ENCODE peak calls at places on chromosomes 16 and 17, in eight cellular contexts. T is dorsolateral prefrontal cortex; R is ascending aorta; V is stimulated activated CD4-positive, alpha-beta T cell treated with anti-CD3 and anti-CD28 coated beads, Interleukin-1b, Interleukin-23, amount 100 ng/mL, for 24 hours; J is cardiac muscle cell; Y is GM23248; W is substantia nigra; G is GM12878. B is an unnamed sample.

GRCh38 chr16:50036426-50036825 is 11.4 kb downstream of the CNEP1R1 start:
- DNase-seq in Y (no peak), J (no peak), W (no peak), V (no peak), G (no peak), R (no peak), T (no peak), B (no peak)

GRCh38 chr16:80986557-80986956 is 20.1 kb downstream of the CMC2 start:
- DNase-seq in R (no peak), V (no peak), J (no peak), T (no peak), W (no peak), G (no peak), Y (no peak), B (no peak)

GRCh38 chr16:87856796-87857228 is 12.5 kb downstream of the SLC7A5 start:
- DNase-seq in V (no peak), R (no peak), T (no peak), Y (no peak), G (no peak), W (no peak), J (no peak), B (no peak)

GRCh38 chr17:72988451-72988850 is 104.0 kb downstream of the SLC39A11 start:
- DNase-seq in T (no peak), R (no peak), J (no peak), G (no peak), V (no peak), W (no peak), Y (no peak), B (no peak)

GRCh38 chr17:79951361-79952264 is 84.1 kb downstream of the TBC1D16 start:
- DNase-seq in J (peak), Y (peak), V (no peak), R (peak), W (peak), T (peak), G (no peak), B (no peak)

GRCh38 chr16:88754912-88755744 is 29.9 kb downstream of the PIEZO1 start:
- DNase-seq in Y (peak), J (peak), W (no peak), V (no peak), G (no peak), R (no peak), T (no peak), B (peak)

GRCh38 chr17:47941998-47942490 is 673 bp downstream of the PNPO start:
- DNase-seq in T (no peak), W (no peak), V (no peak), R (no peak), G (no peak), J (no peak), Y (peak), B (no peak)

GRCh38 chr16:58094026-58094425 is 35.2 kb downstream of the CFAP20 start:
- DNase-seq in T (no peak), V (no peak), J (no peak), Y (no peak), W (no peak), R (no peak), G (no peak), B (no peak)

GRCh38 chr17:21689604-21690003 is 2.7 kb upstream of the KCNJ18 start:
- DNase-seq in J (peak), Y (peak), T (no peak), R (peak), G (no peak), V (no peak), W (no peak), B (peak)

GRCh38 chr17:63841350-63842172 is 924 bp downstream of the SMARCD2 start:
- DNase-seq in V (no peak), G (no peak), R (peak), J (peak), T (no peak), W (peak), Y (peak), B (peak)

GRCh38 chr17:34720760-34721159 is 141.4 kb downstream of the TMEM132E start:
- DNase-seq in G (no peak), Y (peak), V (no peak), J (no peak), T (no peak), W (no peak), R (no peak), B (no peak)

GRCh38 chr16:56269824-56270684 is 78.8 kb downstream of the GNAO1 start:
- DNase-seq in W (no peak), G (no peak), T (peak), J (peak), V (no peak), Y (peak), R (peak), B (peak)

GRCh38 chr16:86134802-86135461 is 236.0 kb downstream of the IRF8 start:
- DNase-seq in Y (peak), G (no peak), V (no peak), W (no peak), J (peak), R (no peak), T (no peak), B (no peak)

GRCh38 chr17:31074772-31075538 is 19.8 kb upstream of the NF1 start:
- DNase-seq in G (no peak), W (no peak), Y (peak), T (no peak), J (no peak), V (no peak), R (peak), B (no peak)

GRCh38 chr16:30609002-30609927 is 924 bp downstream of the ZNF689 start:
- DNase-seq in T (no peak), Y (peak), W (no peak), G (no peak), J (peak), V (no peak), R (peak), B (peak)

GRCh38 chr17:59853168-59853918 is 39.4 kb downstream of the TUBD1 start:
- DNase-seq in W (no peak), Y (peak), T (no peak), V (no peak), G (no peak), J (peak), R (peak), B (no peak)

GRCh38 chr17:12927001-12927400 is 90.8 kb downstream of the ELAC2 start:
- DNase-seq in Y (no peak), R (no peak), T (no peak), W (no peak), V (no peak), J (no peak), G (no peak), B (no peak)

GRCh38 chr17:61833536-61834203 is 29.7 kb downstream of the BRIP1 start:
- DNase-seq in Y (peak), V (no peak), W (no peak), T (no peak), G (no peak), J (peak), R (no peak), B (no peak)

GRCh38 chr17:18323007-18323406 is 7.9 kb downstream of the SMCR8 start:
- DNase-seq in W (no peak), V (no peak), Y (peak), G (no peak), T (no peak), J (no peak), R (no peak), B (no peak)

GRCh38 chr16:1965610-1966009 is 984 bp upstream of the RPS2 start:
- DNase-seq in W (no peak), Y (no peak), G (no peak), J (no peak), V (no peak), R (no peak), T (no peak), B (no peak)

GRCh38 chr17:20975566-20975965 is 67.2 kb downstream of the USP22 start:
- DNase-seq in R (no peak), W (no peak), V (no peak), T (no peak), Y (peak), G (no peak), J (no peak), B (no peak)

GRCh38 chr17:12665263-12666210 is at the start of gene MYOCD:
- DNase-seq in Y (peak), W (no peak), J (peak), R (peak), V (no peak), G (no peak), T (no peak), B (no peak)

GRCh38 chr17:34980353-34980680 is at the start of gene LIG3:
- DNase-seq in G (peak), V (peak), R (peak), T (peak), W (peak), Y (peak), J (peak), B (peak)

GRCh38 chr17:752620-753219 is 656 bp upstream of the GEMIN4 start:
- DNase-seq in W (no peak), G (no peak), R (peak), V (no peak), T (no peak), Y (peak), J (peak), B (peak)

GRCh38 chr17:56637254-56637653 is 43.8 kb downstream of the NOG start:
- DNase-seq in T (no peak), R (no peak), Y (no peak), J (no peak), V (no peak), G (no peak), W (no peak), B (no peak)

GRCh38 chr17:41456206-41456605 is 11.0 kb downstream of the KRT32 start:
- DNase-seq in J (no peak), G (no peak), T (no peak), Y (no peak), V (no peak), R (no peak), W (no peak), B (no peak)

GRCh38 chr17:1999557-2000251 is 25.4 kb downstream of the RTN4RL1 start:
- DNase-seq in Y (peak), V (no peak), J (peak), G (no peak), T (no peak), R (no peak), W (peak), B (peak)

GRCh38 chr17:50269477-50270429 is 4.5 kb upstream of the TMEM92 start:
- DNase-seq in T (peak), Y (peak), G (peak), V (peak), R (peak), J (peak), W (no peak), B (peak)

GRCh38 chr17:63275318-63275967 is 170.7 kb downstream of the CYB561 start:
- DNase-seq in R (no peak), T (no peak), Y (peak), W (no peak), J (peak), V (no peak), G (no peak), B (no peak)

GRCh38 chr17:45949755-45950320 is 49.2 kb upstream of the STH start:
- DNase-seq in T (no peak), Y (no peak), J (no peak), G (no peak), R (no peak), V (no peak), W (no peak), B (no peak)

GRCh38 chr16:14334366-14335105 is 263.4 kb downstream of the MRTFB start:
- DNase-seq in R (no peak), W (no peak), T (no peak), G (no peak), J (peak), V (no peak), Y (peak), B (no peak)

GRCh38 chr17:62892870-62893338 is 73.1 kb upstream of the TANC2 start:
- DNase-seq in G (no peak), R (peak), W (no peak), T (no peak), Y (peak), V (no peak), J (peak), B (no peak)

GRCh38 chr16:2497116-2497630 is 16.6 kb upstream of the ATP6V0C start:
- DNase-seq in J (peak), Y (peak), W (no peak), T (no peak), R (no peak), G (no peak), V (no peak), B (no peak)

GRCh38 chr17:76585048-76585648 is 512 bp downstream of the ST6GALNAC2 start:
- DNase-seq in Y (peak), J (no peak), V (no peak), T (no peak), R (no peak), G (no peak), W (no peak), B (no peak)

GRCh38 chr16:30941600-30942420 is 7.1 kb upstream of the ORAI3 start:
- DNase-seq in Y (peak), G (no peak), J (peak), W (no peak), R (no peak), T (no peak), V (peak), B (peak)

GRCh38 chr16:15658149-15658548 is 8.1 kb downstream of the NDE1 start:
- DNase-seq in Y (no peak), J (no peak), W (no peak), T (no peak), V (no peak), R (no peak), G (no peak), B (no peak)